ENCODE peak calls at places on chromosomes 3 and 15, in four cellular contexts. Z, O, M and B are unnamed samples.
A peak's percentile ranks its signal among the peaks of the same experiment; 100 is the strongest.

GRCh38 chr15:55257014-55257670 is 32.5 kb downstream of the RAB27A start:
- DNase-seq in O (no peak), Z (no peak), M (no peak), B (no peak)

GRCh38 chr3:180284331-180285110 is 247.8 kb upstream of the PEX5L start:
- DNase-seq in M (no peak), Z (no peak), O (no peak), B (no peak)

GRCh38 chr15:87777054-87777498 is 479.5 kb downstream of the NTRK3 start:
- DNase-seq in O (no peak), Z (peak; percentile 11), M (peak; percentile 20), B (no peak)

GRCh38 chr3:24566927-24567326 is 72.3 kb upstream of the THRB start:
- DNase-seq in O (no peak), Z (no peak), M (no peak), B (no peak)

GRCh38 chr15:59313703-59314332 is 58.9 kb downstream of the MYO1E start:
- DNase-seq in Z (peak; percentile 86), O (peak; percentile 64), M (no peak), B (no peak)

GRCh38 chr15:33194704-33195261 is at the start of gene FMN1:
- DNase-seq in Z (peak; percentile 96), M (peak; percentile 86), O (peak; percentile 94), B (peak; percentile 70)

GRCh38 chr3:112111785-112112402 is 21.2 kb downstream of the GCSAM start:
- DNase-seq in M (peak; percentile 54), Z (peak; percentile 65), O (no peak), B (peak; percentile 76)

GRCh38 chr15:66214236-66214635 is 39.3 kb downstream of the MEGF11 start:
- DNase-seq in M (no peak), Z (no peak), O (no peak), B (no peak)

GRCh38 chr3:40191850-40192448 is 117.6 kb upstream of the EIF1B start:
- DNase-seq in O (peak; percentile 41), Z (peak; percentile 75), M (peak; percentile 80), B (peak; percentile 35)

GRCh38 chr15:57395292-57395691 is 19.0 kb downstream of the CGNL1 start:
- DNase-seq in O (no peak), Z (no peak), M (no peak), B (no peak)

GRCh38 chr3:188797045-188797444 is 374.7 kb upstream of the TPRG1 start:
- DNase-seq in M (no peak), O (no peak), Z (no peak), B (no peak)

GRCh38 chr3:12662593-12663310 is 1.2 kb downstream of the RAF1 start:
- DNase-seq in Z (peak; percentile 51), O (peak; percentile 34), M (peak; percentile 64), B (peak; percentile 63)

GRCh38 chr3:39809995-39810595 is 686 bp downstream of the MYRIP start:
- DNase-seq in O (no peak), Z (peak; percentile 60), M (no peak), B (no peak)

GRCh38 chr3:73409405-73409804 is 215.3 kb downstream of the PDZRN3 start:
- DNase-seq in O (no peak), M (no peak), Z (no peak), B (no peak)

GRCh38 chr15:89833966-89834365 is 19.3 kb upstream of the ANPEP start:
- DNase-seq in Z (peak; percentile 50), O (no peak), M (no peak), B (no peak)

GRCh38 chr15:39144051-39144450 is 436.8 kb upstream of the THBS1 start:
- DNase-seq in M (no peak), O (no peak), Z (no peak), B (no peak)

GRCh38 chr3:126959921-126960603 is 22.9 kb upstream of the PLXNA1 start:
- DNase-seq in M (no peak), Z (no peak), O (peak; percentile 9), B (no peak)

GRCh38 chr15:60620707-60621106 is 141.8 kb upstream of the ICE2 start:
- DNase-seq in M (no peak), O (no peak), Z (peak; percentile 44), B (no peak)

GRCh38 chr3:97958396-97958795 is 13.8 kb downstream of the RIOX2 start:
- DNase-seq in O (no peak), Z (no peak), M (no peak), B (no peak)

GRCh38 chr3:131723343-131723742 is 220.6 kb upstream of the MRPL3 start:
- DNase-seq in M (no peak), O (no peak), Z (no peak), B (no peak)

GRCh38 chr15:72206677-72207000 is 9.1 kb upstream of the GRAMD2A start:
- DNase-seq in M (no peak), O (no peak), Z (no peak), B (no peak)

GRCh38 chr3:33921608-33922007 is 123.2 kb downstream of the PDCD6IP start:
- DNase-seq in Z (no peak), M (no peak), O (no peak), B (no peak)

GRCh38 chr3:126287536-126288181 is 69.5 kb downstream of the KLF15 start:
- DNase-seq in Z (peak; percentile 84), M (no peak), O (peak; percentile 72), B (no peak)

DNA sequence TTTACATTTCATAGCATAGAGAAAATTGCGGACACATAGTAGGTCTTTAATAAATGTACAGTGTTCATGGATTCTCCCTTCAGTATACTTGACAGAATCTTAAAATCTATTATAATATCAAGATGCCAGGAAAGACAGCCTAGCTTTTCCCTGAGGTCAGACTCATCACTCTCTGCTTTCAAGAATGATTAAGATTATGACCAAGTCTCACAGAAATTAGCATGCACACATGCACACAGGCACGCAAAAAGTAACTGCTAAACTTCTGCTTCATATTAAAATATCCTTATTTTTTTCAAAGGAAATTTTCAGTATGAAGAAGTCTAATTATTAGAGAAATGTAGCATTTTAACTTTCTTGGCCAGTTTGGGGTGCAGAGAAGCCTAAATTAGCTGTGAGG is 493.8 kb upstream of the NECTIN3 start:
- DNase-seq in O (no peak), Z (no peak), M (no peak), B (no peak)
- H3K4me1 ChIP-seq in O (no peaks in the 10 kb centered on the region), Z (no peaks in the 10 kb centered on the region), M (no peaks in the 10 kb centered on the region), B (peaks cover 9% of the 10 kb centered on the region)

GRCh38 chr15:70636540-70637165 is 126.7 kb downstream of the UACA start:
- DNase-seq in M (no peak), Z (no peak), O (no peak), B (peak; percentile 75)
- H3K4me3 ChIP-seq in M (no peak overlapping the region), Z (no peak overlapping the region), O (no peak overlapping the region), B (no peak overlapping the region)

GRCh38 chr3:177946965-177947364 is 589.3 kb upstream of the KCNMB2 start:
- DNase-seq in Z (no peak), O (no peak), M (no peak), B (no peak)

GRCh38 chr3:177946515-177946914 is 589.7 kb upstream of the KCNMB2 start:
- DNase-seq in O (no peak), Z (no peak), M (no peak), B (no peak)

GRCh38 chr3:177945999-177946398 is 590.2 kb upstream of the KCNMB2 start:
- DNase-seq in O (no peak), Z (no peak), M (no peak), B (no peak)

GRCh38 chr3:177944228-177944661 is 592.0 kb upstream of the KCNMB2 start:
- DNase-seq in Z (no peak), M (no peak), O (no peak), B (no peak)

GRCh38 chr3:177942911-177943310 is 593.3 kb upstream of the KCNMB2 start:
- DNase-seq in Z (no peak), O (no peak), M (no peak), B (no peak)
- H3K9me3 ChIP-seq in Z (no peaks in the 10 kb centered on the region), O (no peaks in the 10 kb centered on the region), M (no peaks in the 10 kb centered on the region), B (no peaks in the 10 kb centered on the region)

GRCh38 chr3:30667250-30667585 is 60.8 kb downstream of the TGFBR2 start:
- DNase-seq in M (peak; percentile 41), Z (no peak), O (no peak), B (peak; percentile 50)
- H3K4me1 ChIP-seq in M (no peaks in the 10 kb centered on the region), Z (no peaks in the 10 kb centered on the region), O (peaks cover 99% of the 10 kb centered on the region), B (peaks cover 35% of the 10 kb centered on the region)

GRCh38 chr3:50266808-50267207 is 2.1 kb upstream of the SEMA3B start:
- DNase-seq in O (no peak), Z (no peak), M (no peak), B (no peak)

GRCh38 chr3:50265988-50266387 is 3.0 kb upstream of the SEMA3B start:
- DNase-seq in O (no peak), M (no peak), Z (no peak), B (no peak)

GRCh38 chr3:50268276-50268675 is 671 bp upstream of the SEMA3B start:
- DNase-seq in Z (no peak), O (no peak), M (no peak), B (no peak)

GRCh38 chr3:50268703-50269451 is at the start of gene SEMA3B:
- DNase-seq in Z (peak; percentile 96), M (no peak), O (peak; percentile 60), B (no peak)

DNA sequence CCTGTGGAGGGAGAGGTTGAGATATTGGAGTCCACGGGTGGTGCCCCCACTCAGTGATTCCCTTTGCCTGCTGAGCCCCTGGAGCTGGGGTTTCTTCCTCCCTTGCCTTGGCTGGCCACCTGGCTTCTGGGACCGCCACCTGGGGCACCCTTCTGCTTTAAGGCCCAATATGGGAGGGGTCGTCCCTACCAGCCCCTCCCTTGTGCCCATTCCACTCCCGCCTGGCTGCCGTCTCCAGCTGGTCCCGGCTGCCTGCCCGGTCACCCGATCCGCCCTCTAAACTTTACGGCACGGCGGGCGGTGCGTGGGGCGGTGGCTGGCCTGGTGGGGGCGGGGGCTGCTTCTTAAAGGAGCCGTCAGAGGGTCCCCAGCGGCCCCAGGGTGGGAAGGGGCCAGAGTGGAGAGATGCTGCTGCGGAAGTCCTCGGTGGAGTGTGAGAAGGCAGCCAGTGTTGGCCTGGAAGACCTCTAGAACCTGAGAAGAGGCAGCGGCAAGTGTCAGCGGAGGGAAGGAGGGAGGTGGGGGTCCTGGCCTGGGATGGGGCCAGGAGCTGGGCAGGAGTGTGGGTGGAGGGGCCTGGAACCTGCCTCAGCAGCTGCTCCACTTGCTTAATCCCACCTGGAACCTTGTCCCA is 1.6 kb upstream of the SEMA3B start:
- DNase-seq in O (peak; percentile 82), M (no peak), Z (peak; percentile 84), B (no peak)
- H3K4me3 ChIP-seq in O (peak overlapping the region; percentile 70), M (no peak overlapping the region), Z (no peak overlapping the region), B (no peak overlapping the region)

DNA sequence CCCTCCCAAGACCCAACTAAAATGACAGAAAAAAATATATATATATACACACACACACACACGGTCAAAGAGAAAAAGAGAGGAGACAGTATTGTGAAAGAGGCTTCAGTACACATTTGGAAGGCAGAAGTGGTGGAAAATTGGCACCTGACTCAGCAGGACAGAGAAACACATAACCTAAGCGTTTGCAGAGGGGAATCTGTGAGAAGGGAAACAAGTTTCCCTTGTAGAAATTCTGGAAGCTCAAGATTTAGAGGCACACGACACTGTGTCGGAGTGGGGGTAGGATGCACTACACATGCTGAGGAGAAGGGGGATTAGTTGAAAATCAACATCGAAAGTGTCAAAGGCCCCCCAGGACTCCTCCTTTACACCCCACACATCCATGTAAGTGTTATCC is 53.1 kb downstream of the PAK2 start:
- DNase-seq in M (no peak), Z (no peak), O (no peak), B (no peak)
- H3K9me3 ChIP-seq in M (peaks cover 3% of the 10 kb centered on the region), Z (no peaks in the 10 kb centered on the region), O (no peaks in the 10 kb centered on the region), B (no peaks in the 10 kb centered on the region)